ENCODE peak calls at places on chromosome 16, in eight cellular contexts. One of them, this sample, is unnamed.

GRCh38 chr16:64307431-64307830 is 814.4 kb downstream of the CDH11 start:
- DNase-seq in epithelial cell of esophagus: no peak
- DNase-seq in posterior cingulate gyrus: no peak
- DNase-seq in KG1: no peak
- DNase-seq in activated CD8-positive, alpha-beta memory T cell treated with anti-CD3 and anti-CD28 coated beads for 1 hour: no peak
- DNase-seq in activated CD4-positive, alpha-beta T cell treated with anti-CD3 and anti-CD28 coated beads, Interleukin-2, amount 50 U/mL, for 48 hours: no peak
- DNase-seq in ELF-1: no peak
- DNase-seq in stimulated activated CD4-positive, alpha-beta T cell treated with anti-CD3 and anti-CD28 coated beads, TNF-alpha, amount 100 ng/mL, for 4 hours: no peak
- DNase-seq in this sample: no peak

GRCh38 chr16:51306116-51306515 is 155.0 kb upstream of the SALL1 start:
- DNase-seq in epithelial cell of esophagus: no peak
- DNase-seq in posterior cingulate gyrus: no peak
- DNase-seq in KG1: no peak
- DNase-seq in activated CD8-positive, alpha-beta memory T cell treated with anti-CD3 and anti-CD28 coated beads for 1 hour: no peak
- DNase-seq in activated CD4-positive, alpha-beta T cell treated with anti-CD3 and anti-CD28 coated beads, Interleukin-2, amount 50 U/mL, for 48 hours: no peak
- DNase-seq in ELF-1: no peak
- DNase-seq in stimulated activated CD4-positive, alpha-beta T cell treated with anti-CD3 and anti-CD28 coated beads, TNF-alpha, amount 100 ng/mL, for 4 hours: no peak
- DNase-seq in this sample: no peak

GRCh38 chr16:74650966-74651567 is 15.6 kb downstream of the RFWD3 start:
- DNase-seq in epithelial cell of esophagus: no peak
- DNase-seq in posterior cingulate gyrus: no peak
- DNase-seq in KG1: no peak
- DNase-seq in activated CD8-positive, alpha-beta memory T cell treated with anti-CD3 and anti-CD28 coated beads for 1 hour: no peak
- DNase-seq in activated CD4-positive, alpha-beta T cell treated with anti-CD3 and anti-CD28 coated beads, Interleukin-2, amount 50 U/mL, for 48 hours: no peak
- DNase-seq in ELF-1: no peak
- DNase-seq in stimulated activated CD4-positive, alpha-beta T cell treated with anti-CD3 and anti-CD28 coated beads, TNF-alpha, amount 100 ng/mL, for 4 hours: no peak
- DNase-seq in this sample: peak

GRCh38 chr16:81730090-81731051 is 48.7 kb upstream of the PLCG2 start:
- DNase-seq in epithelial cell of esophagus: peak
- DNase-seq in posterior cingulate gyrus: peak
- DNase-seq in KG1: no peak
- DNase-seq in activated CD8-positive, alpha-beta memory T cell treated with anti-CD3 and anti-CD28 coated beads for 1 hour: peak
- DNase-seq in activated CD4-positive, alpha-beta T cell treated with anti-CD3 and anti-CD28 coated beads, Interleukin-2, amount 50 U/mL, for 48 hours: peak
- DNase-seq in ELF-1: peak
- DNase-seq in stimulated activated CD4-positive, alpha-beta T cell treated with anti-CD3 and anti-CD28 coated beads, TNF-alpha, amount 100 ng/mL, for 4 hours: peak
- DNase-seq in this sample: peak

GRCh38 chr16:87201052-87201451 is 116.1 kb downstream of the C16orf95 start:
- DNase-seq in epithelial cell of esophagus: peak
- DNase-seq in posterior cingulate gyrus: peak
- DNase-seq in KG1: no peak
- DNase-seq in activated CD8-positive, alpha-beta memory T cell treated with anti-CD3 and anti-CD28 coated beads for 1 hour: no peak
- DNase-seq in activated CD4-positive, alpha-beta T cell treated with anti-CD3 and anti-CD28 coated beads, Interleukin-2, amount 50 U/mL, for 48 hours: no peak
- DNase-seq in ELF-1: no peak
- DNase-seq in stimulated activated CD4-positive, alpha-beta T cell treated with anti-CD3 and anti-CD28 coated beads, TNF-alpha, amount 100 ng/mL, for 4 hours: no peak
- DNase-seq in this sample: no peak

GRCh38 chr16:71746442-71747046 is 22.0 kb upstream of the PHLPP2 start:
- DNase-seq in epithelial cell of esophagus: peak
- DNase-seq in posterior cingulate gyrus: no peak
- DNase-seq in KG1: no peak
- DNase-seq in activated CD8-positive, alpha-beta memory T cell treated with anti-CD3 and anti-CD28 coated beads for 1 hour: no peak
- DNase-seq in activated CD4-positive, alpha-beta T cell treated with anti-CD3 and anti-CD28 coated beads, Interleukin-2, amount 50 U/mL, for 48 hours: no peak
- DNase-seq in ELF-1: no peak
- DNase-seq in stimulated activated CD4-positive, alpha-beta T cell treated with anti-CD3 and anti-CD28 coated beads, TNF-alpha, amount 100 ng/mL, for 4 hours: no peak
- DNase-seq in this sample: peak

GRCh38 chr16:10296956-10297340 is 88.9 kb upstream of the ATF7IP2 start:
- DNase-seq in epithelial cell of esophagus: no peak
- DNase-seq in posterior cingulate gyrus: no peak
- DNase-seq in KG1: no peak
- DNase-seq in activated CD8-positive, alpha-beta memory T cell treated with anti-CD3 and anti-CD28 coated beads for 1 hour: no peak
- DNase-seq in activated CD4-positive, alpha-beta T cell treated with anti-CD3 and anti-CD28 coated beads, Interleukin-2, amount 50 U/mL, for 48 hours: no peak
- DNase-seq in ELF-1: no peak
- DNase-seq in stimulated activated CD4-positive, alpha-beta T cell treated with anti-CD3 and anti-CD28 coated beads, TNF-alpha, amount 100 ng/mL, for 4 hours: no peak
- DNase-seq in this sample: no peak

GRCh38 chr16:2752850-2753522 is 548 bp downstream of the SRRM2 start:
- DNase-seq in epithelial cell of esophagus: peak
- DNase-seq in posterior cingulate gyrus: no peak
- DNase-seq in KG1: peak
- DNase-seq in activated CD8-positive, alpha-beta memory T cell treated with anti-CD3 and anti-CD28 coated beads for 1 hour: no peak
- DNase-seq in activated CD4-positive, alpha-beta T cell treated with anti-CD3 and anti-CD28 coated beads, Interleukin-2, amount 50 U/mL, for 48 hours: peak
- DNase-seq in ELF-1: peak
- DNase-seq in stimulated activated CD4-positive, alpha-beta T cell treated with anti-CD3 and anti-CD28 coated beads, TNF-alpha, amount 100 ng/mL, for 4 hours: no peak
- DNase-seq in this sample: peak

GRCh38 chr16:70695351-70696070 is 9.7 kb upstream of the MTSS2 start:
- DNase-seq in epithelial cell of esophagus: peak
- DNase-seq in posterior cingulate gyrus: no peak
- DNase-seq in KG1: peak
- DNase-seq in activated CD8-positive, alpha-beta memory T cell treated with anti-CD3 and anti-CD28 coated beads for 1 hour: no peak
- DNase-seq in activated CD4-positive, alpha-beta T cell treated with anti-CD3 and anti-CD28 coated beads, Interleukin-2, amount 50 U/mL, for 48 hours: no peak
- DNase-seq in ELF-1: peak
- DNase-seq in stimulated activated CD4-positive, alpha-beta T cell treated with anti-CD3 and anti-CD28 coated beads, TNF-alpha, amount 100 ng/mL, for 4 hours: no peak
- DNase-seq in this sample: peak

GRCh38 chr16:6377956-6378355 is 954.7 kb upstream of the RBFOX1 start:
- DNase-seq in epithelial cell of esophagus: no peak
- DNase-seq in posterior cingulate gyrus: peak
- DNase-seq in KG1: no peak
- DNase-seq in activated CD8-positive, alpha-beta memory T cell treated with anti-CD3 and anti-CD28 coated beads for 1 hour: no peak
- DNase-seq in activated CD4-positive, alpha-beta T cell treated with anti-CD3 and anti-CD28 coated beads, Interleukin-2, amount 50 U/mL, for 48 hours: no peak
- DNase-seq in ELF-1: no peak
- DNase-seq in stimulated activated CD4-positive, alpha-beta T cell treated with anti-CD3 and anti-CD28 coated beads, TNF-alpha, amount 100 ng/mL, for 4 hours: no peak
- DNase-seq in this sample: no peak

GRCh38 chr16:23434380-23434779 is 18.6 kb downstream of the COG7 start:
- DNase-seq in epithelial cell of esophagus: peak
- DNase-seq in posterior cingulate gyrus: no peak
- DNase-seq in KG1: peak
- DNase-seq in activated CD8-positive, alpha-beta memory T cell treated with anti-CD3 and anti-CD28 coated beads for 1 hour: no peak
- DNase-seq in activated CD4-positive, alpha-beta T cell treated with anti-CD3 and anti-CD28 coated beads, Interleukin-2, amount 50 U/mL, for 48 hours: no peak
- DNase-seq in ELF-1: peak
- DNase-seq in stimulated activated CD4-positive, alpha-beta T cell treated with anti-CD3 and anti-CD28 coated beads, TNF-alpha, amount 100 ng/mL, for 4 hours: no peak
- DNase-seq in this sample: peak

GRCh38 chr16:9687737-9688319 is 494.4 kb downstream of the GRIN2A start:
- DNase-seq in epithelial cell of esophagus: no peak
- DNase-seq in posterior cingulate gyrus: no peak
- DNase-seq in KG1: no peak
- DNase-seq in activated CD8-positive, alpha-beta memory T cell treated with anti-CD3 and anti-CD28 coated beads for 1 hour: no peak
- DNase-seq in activated CD4-positive, alpha-beta T cell treated with anti-CD3 and anti-CD28 coated beads, Interleukin-2, amount 50 U/mL, for 48 hours: no peak
- DNase-seq in ELF-1: no peak
- DNase-seq in stimulated activated CD4-positive, alpha-beta T cell treated with anti-CD3 and anti-CD28 coated beads, TNF-alpha, amount 100 ng/mL, for 4 hours: no peak
- DNase-seq in this sample: no peak

GRCh38 chr16:75443301-75443700 is 10.0 kb upstream of the CFDP1 start:
- DNase-seq in epithelial cell of esophagus: no peak
- DNase-seq in posterior cingulate gyrus: no peak
- DNase-seq in KG1: no peak
- DNase-seq in activated CD8-positive, alpha-beta memory T cell treated with anti-CD3 and anti-CD28 coated beads for 1 hour: no peak
- DNase-seq in activated CD4-positive, alpha-beta T cell treated with anti-CD3 and anti-CD28 coated beads, Interleukin-2, amount 50 U/mL, for 48 hours: no peak
- DNase-seq in ELF-1: no peak
- DNase-seq in stimulated activated CD4-positive, alpha-beta T cell treated with anti-CD3 and anti-CD28 coated beads, TNF-alpha, amount 100 ng/mL, for 4 hours: no peak
- DNase-seq in this sample: no peak

GRCh38 chr16:85974428-85975375 is 75.7 kb downstream of the IRF8 start:
- DNase-seq in epithelial cell of esophagus: no peak
- DNase-seq in posterior cingulate gyrus: no peak
- DNase-seq in KG1: no peak
- DNase-seq in activated CD8-positive, alpha-beta memory T cell treated with anti-CD3 and anti-CD28 coated beads for 1 hour: no peak
- DNase-seq in activated CD4-positive, alpha-beta T cell treated with anti-CD3 and anti-CD28 coated beads, Interleukin-2, amount 50 U/mL, for 48 hours: no peak
- DNase-seq in ELF-1: no peak
- DNase-seq in stimulated activated CD4-positive, alpha-beta T cell treated with anti-CD3 and anti-CD28 coated beads, TNF-alpha, amount 100 ng/mL, for 4 hours: no peak
- DNase-seq in this sample: no peak

GRCh38 chr16:2296662-2297505 is 29.0 kb upstream of the RNPS1 start:
- DNase-seq in epithelial cell of esophagus: peak
- DNase-seq in posterior cingulate gyrus: no peak
- DNase-seq in KG1: no peak
- DNase-seq in activated CD8-positive, alpha-beta memory T cell treated with anti-CD3 and anti-CD28 coated beads for 1 hour: no peak
- DNase-seq in activated CD4-positive, alpha-beta T cell treated with anti-CD3 and anti-CD28 coated beads, Interleukin-2, amount 50 U/mL, for 48 hours: peak
- DNase-seq in ELF-1: peak
- DNase-seq in stimulated activated CD4-positive, alpha-beta T cell treated with anti-CD3 and anti-CD28 coated beads, TNF-alpha, amount 100 ng/mL, for 4 hours: no peak
- DNase-seq in this sample: peak

GRCh38 chr16:54930034-54930938 is at the start of gene IRX5:
- DNase-seq in epithelial cell of esophagus: peak
- DNase-seq in posterior cingulate gyrus: peak
- DNase-seq in KG1: no peak
- DNase-seq in activated CD8-positive, alpha-beta memory T cell treated with anti-CD3 and anti-CD28 coated beads for 1 hour: no peak
- DNase-seq in activated CD4-positive, alpha-beta T cell treated with anti-CD3 and anti-CD28 coated beads, Interleukin-2, amount 50 U/mL, for 48 hours: peak
- DNase-seq in ELF-1: peak
- DNase-seq in stimulated activated CD4-positive, alpha-beta T cell treated with anti-CD3 and anti-CD28 coated beads, TNF-alpha, amount 100 ng/mL, for 4 hours: no peak
- DNase-seq in this sample: peak

GRCh38 chr16:30997887-30998711 is 12.3 kb downstream of the STX1B start:
- DNase-seq in epithelial cell of esophagus: peak
- DNase-seq in posterior cingulate gyrus: no peak
- DNase-seq in KG1: no peak
- DNase-seq in activated CD8-positive, alpha-beta memory T cell treated with anti-CD3 and anti-CD28 coated beads for 1 hour: no peak
- DNase-seq in activated CD4-positive, alpha-beta T cell treated with anti-CD3 and anti-CD28 coated beads, Interleukin-2, amount 50 U/mL, for 48 hours: no peak
- DNase-seq in ELF-1: peak
- DNase-seq in stimulated activated CD4-positive, alpha-beta T cell treated with anti-CD3 and anti-CD28 coated beads, TNF-alpha, amount 100 ng/mL, for 4 hours: no peak
- DNase-seq in this sample: no peak

GRCh38 chr16:56869513-56870270 is 4.7 kb downstream of the SLC12A3 start:
- DNase-seq in epithelial cell of esophagus: peak
- DNase-seq in posterior cingulate gyrus: no peak
- DNase-seq in KG1: no peak
- DNase-seq in activated CD8-positive, alpha-beta memory T cell treated with anti-CD3 and anti-CD28 coated beads for 1 hour: no peak
- DNase-seq in activated CD4-positive, alpha-beta T cell treated with anti-CD3 and anti-CD28 coated beads, Interleukin-2, amount 50 U/mL, for 48 hours: peak
- DNase-seq in ELF-1: peak
- DNase-seq in stimulated activated CD4-positive, alpha-beta T cell treated with anti-CD3 and anti-CD28 coated beads, TNF-alpha, amount 100 ng/mL, for 4 hours: no peak
- DNase-seq in this sample: peak

GRCh38 chr16:29900888-29901606 is 759 bp downstream of the ASPHD1 start:
- DNase-seq in epithelial cell of esophagus: no peak
- DNase-seq in posterior cingulate gyrus: no peak
- DNase-seq in KG1: no peak
- DNase-seq in activated CD8-positive, alpha-beta memory T cell treated with anti-CD3 and anti-CD28 coated beads for 1 hour: no peak
- DNase-seq in activated CD4-positive, alpha-beta T cell treated with anti-CD3 and anti-CD28 coated beads, Interleukin-2, amount 50 U/mL, for 48 hours: no peak
- DNase-seq in ELF-1: no peak
- DNase-seq in stimulated activated CD4-positive, alpha-beta T cell treated with anti-CD3 and anti-CD28 coated beads, TNF-alpha, amount 100 ng/mL, for 4 hours: no peak
- DNase-seq in this sample: peak

GRCh38 chr16:85646358-85646907 is 33.3 kb downstream of the GSE1 start:
- DNase-seq in epithelial cell of esophagus: no peak
- DNase-seq in posterior cingulate gyrus: no peak
- DNase-seq in KG1: no peak
- DNase-seq in activated CD8-positive, alpha-beta memory T cell treated with anti-CD3 and anti-CD28 coated beads for 1 hour: no peak
- DNase-seq in activated CD4-positive, alpha-beta T cell treated with anti-CD3 and anti-CD28 coated beads, Interleukin-2, amount 50 U/mL, for 48 hours: no peak
- DNase-seq in ELF-1: no peak
- DNase-seq in stimulated activated CD4-positive, alpha-beta T cell treated with anti-CD3 and anti-CD28 coated beads, TNF-alpha, amount 100 ng/mL, for 4 hours: no peak
- DNase-seq in this sample: no peak

GRCh38 chr16:11196286-11196828 is 59.6 kb downstream of the SOCS1 start:
- DNase-seq in epithelial cell of esophagus: no peak
- DNase-seq in posterior cingulate gyrus: no peak
- DNase-seq in KG1: no peak
- DNase-seq in activated CD8-positive, alpha-beta memory T cell treated with anti-CD3 and anti-CD28 coated beads for 1 hour: no peak
- DNase-seq in activated CD4-positive, alpha-beta T cell treated with anti-CD3 and anti-CD28 coated beads, Interleukin-2, amount 50 U/mL, for 48 hours: no peak
- DNase-seq in ELF-1: no peak
- DNase-seq in stimulated activated CD4-positive, alpha-beta T cell treated with anti-CD3 and anti-CD28 coated beads, TNF-alpha, amount 100 ng/mL, for 4 hours: no peak
- DNase-seq in this sample: no peak

GRCh38 chr16:31367875-31368274 is 12.9 kb downstream of the ITGAX start:
- DNase-seq in epithelial cell of esophagus: no peak
- DNase-seq in posterior cingulate gyrus: no peak
- DNase-seq in KG1: no peak
- DNase-seq in activated CD8-positive, alpha-beta memory T cell treated with anti-CD3 and anti-CD28 coated beads for 1 hour: no peak
- DNase-seq in activated CD4-positive, alpha-beta T cell treated with anti-CD3 and anti-CD28 coated beads, Interleukin-2, amount 50 U/mL, for 48 hours: no peak
- DNase-seq in ELF-1: no peak
- DNase-seq in stimulated activated CD4-positive, alpha-beta T cell treated with anti-CD3 and anti-CD28 coated beads, TNF-alpha, amount 100 ng/mL, for 4 hours: no peak
- DNase-seq in this sample: no peak

GRCh38 chr16:86499889-86500707 is 10.2 kb upstream of the FOXF1 start:
- DNase-seq in epithelial cell of esophagus: no peak
- DNase-seq in posterior cingulate gyrus: no peak
- DNase-seq in KG1: no peak
- DNase-seq in activated CD8-positive, alpha-beta memory T cell treated with anti-CD3 and anti-CD28 coated beads for 1 hour: no peak
- DNase-seq in activated CD4-positive, alpha-beta T cell treated with anti-CD3 and anti-CD28 coated beads, Interleukin-2, amount 50 U/mL, for 48 hours: no peak
- DNase-seq in ELF-1: no peak
- DNase-seq in stimulated activated CD4-positive, alpha-beta T cell treated with anti-CD3 and anti-CD28 coated beads, TNF-alpha, amount 100 ng/mL, for 4 hours: no peak
- DNase-seq in this sample: peak

GRCh38 chr16:11361751-11362742 is 16.8 kb downstream of the RMI2 start:
- DNase-seq in epithelial cell of esophagus: no peak
- DNase-seq in posterior cingulate gyrus: no peak
- DNase-seq in KG1: peak
- DNase-seq in activated CD8-positive, alpha-beta memory T cell treated with anti-CD3 and anti-CD28 coated beads for 1 hour: no peak
- DNase-seq in activated CD4-positive, alpha-beta T cell treated with anti-CD3 and anti-CD28 coated beads, Interleukin-2, amount 50 U/mL, for 48 hours: no peak
- DNase-seq in ELF-1: no peak
- DNase-seq in stimulated activated CD4-positive, alpha-beta T cell treated with anti-CD3 and anti-CD28 coated beads, TNF-alpha, amount 100 ng/mL, for 4 hours: no peak
- DNase-seq in this sample: no peak